ENCODE peak calls at places on chromosomes 13 and 19, in nine cellular contexts. One of them, this sample, is unnamed.

GRCh38 chr13:100458673-100459072 is 129.9 kb downstream of the GGACT start:
- DNase-seq in A549: no peak
- DNase-seq in stimulated activated CD4-positive, alpha-beta T cell treated with anti-CD3 and anti-CD28 coated beads, Interleukin-12 subunit alpha, Interleukin-12 subunit beta, amount 100 ng/mL, for 24 hours: no peak
- DNase-seq in NCI-H1105: no peak
- DNase-seq in aorta: no peak
- DNase-seq in AG04450: no peak
- DNase-seq in omental fat pad: no peak
- DNase-seq in germinal center: no peak
- DNase-seq in iris pigment epithelial cell: no peak
- DNase-seq in this sample: no peak

GRCh38 chr13:49502954-49503353 is 7.2 kb downstream of the PHF11 start:
- DNase-seq in stimulated activated CD4-positive, alpha-beta T cell treated with anti-CD3 and anti-CD28 coated beads, Interleukin-12 subunit alpha, Interleukin-12 subunit beta, amount 100 ng/mL, for 24 hours: no peak
- DNase-seq in NCI-H1105: no peak
- DNase-seq in germinal center: no peak
- DNase-seq in AG04450: no peak
- DNase-seq in aorta: no peak
- DNase-seq in iris pigment epithelial cell: peak; percentile 88
- DNase-seq in omental fat pad: no peak
- DNase-seq in A549: no peak
- DNase-seq in this sample: no peak

GRCh38 chr13:51047434-51048165 is 63.5 kb downstream of the C13orf42 start:
- DNase-seq in A549: no peak
- DNase-seq in iris pigment epithelial cell: no peak
- DNase-seq in stimulated activated CD4-positive, alpha-beta T cell treated with anti-CD3 and anti-CD28 coated beads, Interleukin-12 subunit alpha, Interleukin-12 subunit beta, amount 100 ng/mL, for 24 hours: no peak
- DNase-seq in NCI-H1105: no peak
- DNase-seq in omental fat pad: no peak
- DNase-seq in aorta: no peak
- DNase-seq in germinal center: no peak
- DNase-seq in AG04450: no peak
- DNase-seq in this sample: no peak

GRCh38 chr19:51977346-51977745 is 9.3 kb downstream of the ZNF350 start:
- DNase-seq in NCI-H1105: no peak
- DNase-seq in AG04450: no peak
- DNase-seq in omental fat pad: no peak
- DNase-seq in stimulated activated CD4-positive, alpha-beta T cell treated with anti-CD3 and anti-CD28 coated beads, Interleukin-12 subunit alpha, Interleukin-12 subunit beta, amount 100 ng/mL, for 24 hours: no peak
- DNase-seq in iris pigment epithelial cell: no peak
- DNase-seq in aorta: no peak
- DNase-seq in germinal center: no peak
- DNase-seq in A549: no peak
- DNase-seq in this sample: no peak

GRCh38 chr19:43639507-43640423 is at the start of gene CADM4:
- DNase-seq in germinal center: peak; percentile 72
- DNase-seq in A549: no peak
- DNase-seq in omental fat pad: no peak
- DNase-seq in aorta: peak; percentile 79
- DNase-seq in iris pigment epithelial cell: no peak
- DNase-seq in NCI-H1105: peak; percentile 37
- DNase-seq in stimulated activated CD4-positive, alpha-beta T cell treated with anti-CD3 and anti-CD28 coated beads, Interleukin-12 subunit alpha, Interleukin-12 subunit beta, amount 100 ng/mL, for 24 hours: no peak
- DNase-seq in AG04450: no peak
- DNase-seq in this sample: no peak

GRCh38 chr19:16940626-16941025 is 51.8 kb downstream of the F2RL3 start:
- DNase-seq in A549: no peak
- DNase-seq in AG04450: no peak
- DNase-seq in iris pigment epithelial cell: no peak
- DNase-seq in NCI-H1105: no peak
- DNase-seq in stimulated activated CD4-positive, alpha-beta T cell treated with anti-CD3 and anti-CD28 coated beads, Interleukin-12 subunit alpha, Interleukin-12 subunit beta, amount 100 ng/mL, for 24 hours: no peak
- DNase-seq in omental fat pad: no peak
- DNase-seq in aorta: no peak
- DNase-seq in germinal center: no peak
- DNase-seq in this sample: no peak

GRCh38 chr19:55648657-55649578 is 906 bp downstream of the CCDC106 start:
- DNase-seq in aorta: no peak
- DNase-seq in NCI-H1105: no peak
- DNase-seq in A549: no peak
- DNase-seq in AG04450: no peak
- DNase-seq in iris pigment epithelial cell: no peak
- DNase-seq in germinal center: no peak
- DNase-seq in stimulated activated CD4-positive, alpha-beta T cell treated with anti-CD3 and anti-CD28 coated beads, Interleukin-12 subunit alpha, Interleukin-12 subunit beta, amount 100 ng/mL, for 24 hours: no peak
- DNase-seq in omental fat pad: no peak
- DNase-seq in this sample: no peak

GRCh38 chr13:41352935-41353801 is 42.1 kb downstream of the NAA16 start:
- DNase-seq in iris pigment epithelial cell: peak; percentile 58
- DNase-seq in stimulated activated CD4-positive, alpha-beta T cell treated with anti-CD3 and anti-CD28 coated beads, Interleukin-12 subunit alpha, Interleukin-12 subunit beta, amount 100 ng/mL, for 24 hours: peak; percentile 20
- DNase-seq in germinal center: peak; percentile 47
- DNase-seq in AG04450: peak; percentile 13
- DNase-seq in NCI-H1105: no peak
- DNase-seq in aorta: no peak
- DNase-seq in A549: peak; percentile 35
- DNase-seq in omental fat pad: no peak
- DNase-seq in this sample: peak; percentile 71

GRCh38 chr19:2808129-2808941 is 11.3 kb upstream of the ZNF554 start:
- DNase-seq in omental fat pad: no peak
- DNase-seq in stimulated activated CD4-positive, alpha-beta T cell treated with anti-CD3 and anti-CD28 coated beads, Interleukin-12 subunit alpha, Interleukin-12 subunit beta, amount 100 ng/mL, for 24 hours: no peak
- DNase-seq in aorta: no peak
- DNase-seq in iris pigment epithelial cell: no peak
- DNase-seq in germinal center: no peak
- DNase-seq in AG04450: no peak
- DNase-seq in A549: no peak
- DNase-seq in NCI-H1105: no peak
- DNase-seq in this sample: no peak

GRCh38 chr19:19399733-19400438 is 5.6 kb upstream of the GATAD2A start:
- DNase-seq in iris pigment epithelial cell: peak; percentile 47
- DNase-seq in aorta: no peak
- DNase-seq in NCI-H1105: no peak
- DNase-seq in A549: no peak
- DNase-seq in AG04450: no peak
- DNase-seq in stimulated activated CD4-positive, alpha-beta T cell treated with anti-CD3 and anti-CD28 coated beads, Interleukin-12 subunit alpha, Interleukin-12 subunit beta, amount 100 ng/mL, for 24 hours: no peak
- DNase-seq in omental fat pad: no peak
- DNase-seq in germinal center: no peak
- DNase-seq in this sample: no peak

GRCh38 chr19:48556163-48556562 is 4.2 kb downstream of the SULT2B1 start:
- DNase-seq in A549: peak; percentile 93
- DNase-seq in iris pigment epithelial cell: peak; percentile 71
- DNase-seq in aorta: no peak
- DNase-seq in germinal center: no peak
- DNase-seq in omental fat pad: no peak
- DNase-seq in NCI-H1105: no peak
- DNase-seq in stimulated activated CD4-positive, alpha-beta T cell treated with anti-CD3 and anti-CD28 coated beads, Interleukin-12 subunit alpha, Interleukin-12 subunit beta, amount 100 ng/mL, for 24 hours: no peak
- DNase-seq in AG04450: no peak
- DNase-seq in this sample: peak; percentile 72

GRCh38 chr13:20796791-20797513 is 23.2 kb upstream of the EEF1AKMT1 start:
- DNase-seq in aorta: no peak
- DNase-seq in iris pigment epithelial cell: peak; percentile 45
- DNase-seq in stimulated activated CD4-positive, alpha-beta T cell treated with anti-CD3 and anti-CD28 coated beads, Interleukin-12 subunit alpha, Interleukin-12 subunit beta, amount 100 ng/mL, for 24 hours: no peak
- DNase-seq in NCI-H1105: no peak
- DNase-seq in germinal center: no peak
- DNase-seq in AG04450: no peak
- DNase-seq in omental fat pad: no peak
- DNase-seq in A549: no peak
- DNase-seq in this sample: peak; percentile 31

GRCh38 chr19:5045015-5045414 is 76.1 kb downstream of the KDM4B start:
- DNase-seq in A549: no peak
- DNase-seq in AG04450: no peak
- DNase-seq in aorta: no peak
- DNase-seq in NCI-H1105: no peak
- DNase-seq in iris pigment epithelial cell: no peak
- DNase-seq in stimulated activated CD4-positive, alpha-beta T cell treated with anti-CD3 and anti-CD28 coated beads, Interleukin-12 subunit alpha, Interleukin-12 subunit beta, amount 100 ng/mL, for 24 hours: no peak
- DNase-seq in omental fat pad: no peak
- DNase-seq in germinal center: no peak
- DNase-seq in this sample: no peak

GRCh38 chr19:17075860-17076538 is 422 bp downstream of the MYO9B start:
- DNase-seq in omental fat pad: no peak
- DNase-seq in aorta: peak; percentile 83
- DNase-seq in stimulated activated CD4-positive, alpha-beta T cell treated with anti-CD3 and anti-CD28 coated beads, Interleukin-12 subunit alpha, Interleukin-12 subunit beta, amount 100 ng/mL, for 24 hours: peak; percentile 26
- DNase-seq in AG04450: no peak
- DNase-seq in A549: no peak
- DNase-seq in iris pigment epithelial cell: peak; percentile 33
- DNase-seq in germinal center: peak; percentile 41
- DNase-seq in NCI-H1105: no peak
- DNase-seq in this sample: peak; percentile 18

GRCh38 chr13:46386996-46387851 is at the start of gene RUBCNL:
- DNase-seq in stimulated activated CD4-positive, alpha-beta T cell treated with anti-CD3 and anti-CD28 coated beads, Interleukin-12 subunit alpha, Interleukin-12 subunit beta, amount 100 ng/mL, for 24 hours: peak; percentile 26
- DNase-seq in A549: peak; percentile 29
- DNase-seq in AG04450: no peak
- DNase-seq in germinal center: peak; percentile 72
- DNase-seq in aorta: peak; percentile 79
- DNase-seq in omental fat pad: no peak
- DNase-seq in iris pigment epithelial cell: no peak
- DNase-seq in NCI-H1105: peak; percentile 21
- DNase-seq in this sample: peak; percentile 63